ENCODE peak calls at places on chromosomes 5 and 9, in five cellular contexts. J is SHP77, Z is IMR-90, R is AG04450, N is skeletal muscle cell. A is an unnamed sample.

GRCh38 chr9:99820330-99821186 is 1.1 kb upstream of the NR4A3 start:
- DNase-seq in J (peak; percentile 51), N (peak; percentile 61), Z (peak; percentile 89), R (peak; percentile 61), A (peak; percentile 31)

GRCh38 chr5:140338918-140339317 is 7.5 kb downstream of the HBEGF start:
- DNase-seq in R (no peak), Z (no peak), J (no peak), N (no peak), A (no peak)

GRCh38 chr5:101440173-101440572 is 537.1 kb upstream of the ST8SIA4 start:
- DNase-seq in J (no peak), R (no peak), N (no peak), Z (no peak), A (no peak)

GRCh38 chr5:5592541-5592940 is 170.1 kb downstream of the ICE1 start:
- DNase-seq in N (no peak), J (no peak), R (no peak), Z (no peak), A (no peak)

GRCh38 chr9:131880828-131881227 is 141.0 kb upstream of the RAPGEF1 start:
- DNase-seq in J (no peak), R (no peak), N (no peak), Z (no peak), A (no peak)

GRCh38 chr9:78026416-78026815 is 5.2 kb downstream of the GNAQ start:
- DNase-seq in Z (no peak), N (no peak), J (no peak), R (no peak), A (no peak)

GRCh38 chr9:76716270-76716669 is 48.0 kb upstream of the PCA3 start:
- DNase-seq in R (no peak), J (peak; percentile 14), N (no peak), Z (no peak), A (peak; percentile 7)

GRCh38 chr9:122128432-122129343 is 30.9 kb downstream of the NDUFA8 start:
- DNase-seq in J (no peak), R (no peak), N (no peak), Z (no peak), A (no peak)

GRCh38 chr5:61171479-61171878 is 9.2 kb upstream of the SMIM15 start:
- DNase-seq in J (no peak), R (no peak), Z (no peak), N (no peak), A (no peak)

GRCh38 chr5:179318193-179318955 is 26.9 kb downstream of the ADAMTS2 start:
- DNase-seq in N (no peak), R (no peak), J (no peak), Z (no peak), A (no peak)

GRCh38 chr5:95446560-95447221 is 55.5 kb downstream of the FAM81B start:
- DNase-seq in N (no peak), R (no peak), J (no peak), Z (peak; percentile 7), A (no peak)

GRCh38 chr9:88090151-88090581 is 48.1 kb downstream of the SPATA31C2 start:
- DNase-seq in Z (peak; percentile 63), N (no peak), R (no peak), J (no peak), A (no peak)

GRCh38 chr5:109836280-109836679 is 146.6 kb downstream of the MAN2A1 start:
- DNase-seq in J (no peak), R (no peak), N (no peak), Z (no peak), A (no peak)

GRCh38 chr9:127568971-127569818 is 42.9 kb upstream of the STXBP1 start:
- DNase-seq in R (peak; percentile 49), J (peak; percentile 64), N (no peak), Z (peak; percentile 72), A (no peak)

GRCh38 chr5:139651863-139652787 is 4.0 kb downstream of the CXXC5 start:
- DNase-seq in N (peak; percentile 81), J (peak; percentile 59), R (no peak), Z (peak; percentile 94), A (peak; percentile 52)

GRCh38 chr9:14418262-14419200 is 104.6 kb upstream of the NFIB start:
- DNase-seq in N (peak; percentile 62), J (no peak), R (no peak), Z (no peak), A (no peak)

GRCh38 chr9:124465736-124466135 is 15.5 kb downstream of the ADGRD2 start:
- DNase-seq in Z (no peak), J (no peak), R (no peak), N (no peak), A (no peak)

GRCh38 chr5:57816108-57816507 is 333.5 kb upstream of the ACTBL2 start:
- DNase-seq in Z (peak; percentile 98), N (peak; percentile 92), R (peak; percentile 82), J (no peak), A (peak; percentile 92)

GRCh38 chr9:134371731-134372130 is 45.5 kb downstream of the RXRA start:
- DNase-seq in J (no peak), Z (no peak), N (no peak), R (no peak), A (no peak)

A was measured in BJ.